ENCODE peak calls at places on chromosomes 13 and 19, in eight cellular contexts. G is tibial nerve; M is heart left ventricle; A is H9; T is CD8-positive, alpha-beta T cell; C is CD4-positive, CD25-positive, alpha-beta regulatory T cell; W is thyroid gland; K is effector memory CD4-positive, alpha-beta T cell. O is an unnamed sample.

GRCh38 chr19:33292595-33293254 is 9.6 kb downstream of the CEBPA start:
- DNase-seq in G (no peak), M (no peak), A (no peak), T (no peak), C (no peak), W (peak; percentile 75), K (no peak), O (no peak)

GRCh38 chr13:32225494-32225931 is 89.7 kb downstream of the ZAR1L start:
- DNase-seq in G (no peak), M (no peak), A (no peak), T (no peak), C (no peak), W (no peak), K (no peak), O (no peak)

GRCh38 chr13:41061914-41062837 is 867 bp downstream of the WBP4 start:
- DNase-seq in G (no peak), M (no peak), A (no peak), T (no peak), C (no peak), W (no peak), K (no peak), O (peak; percentile 72)

GRCh38 chr19:45670670-45671453 is 2.8 kb downstream of the GIPR start:
- DNase-seq in G (no peak), M (peak; percentile 49), A (peak; percentile 96), T (peak; percentile 40), C (peak; percentile 42), W (peak; percentile 21), K (peak; percentile 18), O (peak; percentile 70)

GRCh38 chr19:38657633-38658222 is 10.3 kb downstream of the ACTN4 start:
- DNase-seq in G (no peak), M (no peak), A (no peak), T (no peak), C (peak; percentile 40), W (peak; percentile 48), K (no peak), O (no peak)

GRCh38 chr13:36098080-36098479 is 33.1 kb downstream of the DCLK1 start:
- DNase-seq in G (no peak), M (no peak), A (no peak), T (no peak), C (no peak), W (no peak), K (no peak), O (no peak)

GRCh38 chr13:74641586-74641985 is 507.4 kb upstream of the KLF12 start:
- DNase-seq in G (no peak), M (no peak), A (no peak), T (no peak), C (no peak), W (peak; percentile 61), K (no peak), O (no peak)

GRCh38 chr19:53532362-53532761 is 5.6 kb upstream of the ZNF331 start:
- DNase-seq in G (no peak), M (no peak), A (no peak), T (no peak), C (no peak), W (no peak), K (no peak), O (no peak)

GRCh38 chr13:110399801-110400200 is 92.7 kb downstream of the COL4A2 start:
- DNase-seq in G (no peak), M (no peak), A (no peak), T (no peak), C (no peak), W (no peak), K (no peak), O (no peak)

GRCh38 chr13:39557285-39557955 is 45.6 kb downstream of the LHFPL6 start:
- DNase-seq in G (no peak), M (no peak), A (no peak), T (no peak), C (no peak), W (no peak), K (no peak), O (no peak)

GRCh38 chr13:90485441-90485840 is 862.0 kb upstream of the MIR17HG start:
- DNase-seq in G (no peak), M (no peak), A (no peak), T (no peak), C (no peak), W (no peak), K (no peak), O (no peak)

GRCh38 chr19:55711719-55712118 is 26.5 kb downstream of the NLRP9 start:
- DNase-seq in G (no peak), M (no peak), A (no peak), T (no peak), C (no peak), W (no peak), K (no peak), O (no peak)

GRCh38 chr13:60396008-60396782 is 825 bp upstream of the TDRD3 start:
- DNase-seq in G (peak; percentile 76), M (peak; percentile 92), A (peak; percentile 94), T (peak; percentile 80), C (peak; percentile 80), W (peak; percentile 93), K (peak; percentile 76), O (peak; percentile 91)

GRCh38 chr19:11699931-11700794 is 38.6 kb downstream of the ZNF823 start:
- DNase-seq in G (no peak), M (no peak), A (no peak), T (no peak), C (no peak), W (no peak), K (no peak), O (no peak)

DNA sequence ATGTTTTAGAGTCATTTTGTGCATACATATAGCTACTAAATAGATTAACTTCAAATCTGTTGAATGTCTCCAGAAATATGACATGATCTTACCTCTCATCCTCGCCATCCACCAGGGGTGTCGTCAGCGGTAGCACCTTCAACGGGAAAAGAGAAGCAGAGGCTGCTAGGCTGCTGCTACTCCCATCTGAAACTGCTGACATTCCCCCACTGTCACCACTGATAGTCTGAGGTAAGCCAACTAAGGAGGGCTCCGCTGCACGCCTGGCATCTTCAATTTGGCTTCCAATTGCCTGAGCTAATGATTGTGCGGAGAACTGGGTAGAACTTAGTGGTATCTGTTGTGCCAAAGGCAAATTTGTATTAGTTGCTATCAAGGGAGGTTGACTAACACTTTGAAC is 3.1 kb downstream of the TSC22D1 start:
- DNase-seq in G (no peak), M (no peak), A (peak; percentile 37), T (no peak), C (no peak), W (no peak), K (no peak), O (no peak)
- H3K4me1 ChIP-seq in G (peaks cover 21% of the 10 kb centered on the region), M (peaks cover 49% of the 10 kb centered on the region), A (peaks cover 6% of the 10 kb centered on the region), T (peaks cover 41% of the 10 kb centered on the region), C (peaks cover 19% of the 10 kb centered on the region), W (peaks cover 13% of the 10 kb centered on the region), K (peaks cover 15% of the 10 kb centered on the region), O (peaks cover 50% of the 10 kb centered on the region)

DNA sequence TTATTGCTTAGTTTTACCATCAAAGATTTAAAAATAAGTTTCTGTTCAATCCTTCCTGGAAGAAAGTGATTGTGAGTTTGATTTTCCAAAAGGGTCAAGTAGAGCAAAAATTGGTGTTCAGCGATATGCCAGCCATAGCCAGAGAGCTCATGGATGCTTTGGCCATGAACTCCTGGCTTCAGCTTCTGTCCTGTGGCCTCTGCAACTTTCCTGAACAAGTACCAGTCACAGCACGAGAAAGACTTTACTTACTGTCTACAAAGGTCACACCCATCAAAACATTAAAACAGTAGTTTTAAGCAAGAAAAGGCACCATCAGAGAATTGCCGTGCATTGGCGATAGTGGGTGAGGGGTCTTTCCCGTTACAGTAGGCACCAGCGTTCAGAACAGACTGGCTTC is 753.0 kb upstream of the SGCG start:
- DNase-seq in G (no peak), M (peak; percentile 8), A (no peak), T (no peak), C (no peak), W (no peak), K (no peak), O (no peak)
- H3K4me1 ChIP-seq in G (no peaks in the 10 kb centered on the region), M (peaks cover 23% of the 10 kb centered on the region), A (no peaks in the 10 kb centered on the region), T (no peaks in the 10 kb centered on the region), C (no peaks in the 10 kb centered on the region), W (no peaks in the 10 kb centered on the region), K (no peaks in the 10 kb centered on the region), O (no peaks in the 10 kb centered on the region)

GRCh38 chr19:1106841-1107654 is 3.3 kb downstream of the GPX4 start:
- DNase-seq in G (no peak), M (no peak), A (no peak), T (no peak), C (no peak), W (no peak), K (no peak), O (no peak)
- H3K4me1 ChIP-seq in G (peaks cover 31% of the 10 kb centered on the region), M (peaks cover 46% of the 10 kb centered on the region), A (no peaks in the 10 kb centered on the region), T (peaks cover 25% of the 10 kb centered on the region), C (peaks cover 27% of the 10 kb centered on the region), W (peaks cover 23% of the 10 kb centered on the region), K (peaks cover 19% of the 10 kb centered on the region), O (peaks cover 42% of the 10 kb centered on the region)

DNA sequence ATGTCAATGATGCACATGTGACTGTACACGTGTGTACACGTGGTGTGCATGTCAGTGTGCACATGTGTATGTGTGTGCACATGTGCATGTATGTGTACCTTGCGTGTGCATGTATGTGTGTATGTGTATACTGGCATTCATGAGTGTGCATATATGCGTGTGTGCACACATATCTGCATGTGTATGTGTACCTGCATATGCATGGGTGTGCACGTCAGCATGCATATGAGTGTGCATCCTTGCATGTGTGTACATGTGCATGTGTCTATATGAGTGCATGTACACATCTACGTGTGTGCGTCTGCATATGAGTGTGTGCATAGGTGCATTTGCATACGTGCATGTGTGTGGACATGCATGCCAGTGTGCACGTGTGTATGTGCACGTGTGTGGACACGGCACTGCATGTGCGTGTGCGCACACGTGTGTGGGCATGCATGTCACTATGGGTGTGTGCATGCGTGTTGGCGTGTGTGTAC is 48.5 kb downstream of the GADD45B start:
- DNase-seq in G (no peak), M (no peak), A (no peak), T (no peak), C (no peak), W (no peak), K (no peak), O (no peak)
- H3K4me1 ChIP-seq in G (peaks cover 12% of the 10 kb centered on the region), M (peaks cover 13% of the 10 kb centered on the region), A (peaks cover 2% of the 10 kb centered on the region), T (no peaks in the 10 kb centered on the region), C (no peaks in the 10 kb centered on the region), W (peaks cover 4% of the 10 kb centered on the region), K (no peaks in the 10 kb centered on the region), O (peaks cover 24% of the 10 kb centered on the region)

GRCh38 chr19:7846247-7846646 is 16.2 kb downstream of the EVI5L start:
- DNase-seq in G (no peak), M (no peak), A (no peak), T (no peak), C (no peak), W (no peak), K (no peak), O (no peak)
- H3K4me1 ChIP-seq in G (no peaks in the 10 kb centered on the region), M (peaks cover 13% of the 10 kb centered on the region), A (no peaks in the 10 kb centered on the region), T (no peaks in the 10 kb centered on the region), C (no peaks in the 10 kb centered on the region), W (no peaks in the 10 kb centered on the region), K (no peaks in the 10 kb centered on the region), O (peaks cover 10% of the 10 kb centered on the region)

O was measured in right atrium auricular region.